ENCODE peak calls at places on chromosomes 7 and 10, in nine cellular contexts. T is skeletal muscle cell, G is left ventricle myocardium inferior, O is HFF-Myc, K is astrocyte of the cerebellum, J is adipocyte, D is T follicular helper cell, I is substantia nigra, N is OCI-LY7. Y is an unnamed sample.

GRCh38 chr7:129792721-129793120 is 160.0 kb downstream of the UBE2H start:
- DNase-seq in J (no peak), D (no peak), O (no peak), I (no peak), T (no peak), K (no peak), G (no peak), N (no peak), Y (no peak)

GRCh38 chr7:156616269-156617202 is 24.0 kb upstream of the RNF32 start:
- DNase-seq in I (no peak), J (peak), D (no peak), K (no peak), O (no peak), G (no peak), T (no peak), N (no peak), Y (peak)

GRCh38 chr10:63464402-63465292 is 1.1 kb downstream of the JMJD1C start:
- DNase-seq in D (no peak), J (peak), O (no peak), I (peak), K (no peak), N (no peak), T (no peak), G (no peak), Y (no peak)

GRCh38 chr7:128830231-128831177 is at the start of gene FLNC:
- DNase-seq in I (no peak), J (peak), G (peak), D (no peak), T (no peak), K (no peak), O (no peak), N (no peak), Y (no peak)

GRCh38 chr7:100875356-100875751 is 451 bp downstream of the SRRT start:
- DNase-seq in G (peak), N (peak), J (peak), K (no peak), T (no peak), D (no peak), O (no peak), I (no peak), Y (no peak)

GRCh38 chr10:116741391-116742351 is 695 bp downstream of the HSPA12A start:
- DNase-seq in D (no peak), O (no peak), K (no peak), G (peak), J (peak), I (peak), N (no peak), T (no peak), Y (peak)

GRCh38 chr10:122302315-122302714 is 31.2 kb downstream of the BTBD16 start:
- DNase-seq in I (no peak), D (no peak), O (no peak), K (no peak), J (no peak), G (no peak), T (no peak), N (no peak), Y (no peak)

GRCh38 chr10:3435671-3436070 is 263.1 kb upstream of the PITRM1 start:
- DNase-seq in K (no peak), D (no peak), T (no peak), J (peak), O (no peak), N (no peak), I (no peak), G (no peak), Y (no peak)

GRCh38 chr7:84194484-84195260 is at the start of gene SEMA3A:
- DNase-seq in J (peak), O (peak), K (peak), I (peak), G (no peak), N (no peak), T (peak), D (no peak), Y (no peak)

GRCh38 chr10:102065561-102066420 is 642 bp downstream of the HPS6 start:
- DNase-seq in D (no peak), N (peak), K (no peak), T (no peak), I (no peak), J (peak), O (no peak), G (peak), Y (no peak)

GRCh38 chr10:91652364-91652763 is 19.5 kb upstream of the PPP1R3C start:
- DNase-seq in D (no peak), T (peak), N (no peak), I (no peak), J (peak), K (peak), G (no peak), O (peak), Y (no peak)

GRCh38 chr10:133257489-133258065 is 19.1 kb downstream of the ADAM8 start:
- DNase-seq in J (no peak), K (no peak), I (no peak), O (no peak), N (no peak), G (peak), T (no peak), D (no peak), Y (no peak)

GRCh38 chr7:1591876-1592275 is 22.0 kb upstream of the PSMG3 start:
- DNase-seq in J (no peak), K (no peak), T (no peak), O (no peak), D (no peak), G (no peak), I (no peak), N (peak), Y (no peak)

GRCh38 chr7:601573-602340 is 82.1 kb upstream of the PDGFA start:
- DNase-seq in D (peak), J (peak), O (no peak), I (no peak), N (no peak), T (no peak), K (no peak), G (peak), Y (no peak)

GRCh38 chr7:85655252-85655651 is 468.4 kb upstream of the SEMA3D start:
- DNase-seq in G (no peak), O (no peak), T (no peak), J (no peak), N (no peak), D (no peak), I (no peak), K (no peak), Y (no peak)

GRCh38 chr10:116598326-116598725 is 7.6 kb downstream of the PNLIPRP1 start:
- DNase-seq in O (no peak), G (no peak), J (no peak), N (no peak), D (no peak), T (no peak), K (no peak), I (no peak), Y (no peak)

GRCh38 chr10:34666008-34666700 is 148.9 kb downstream of the PARD3 start:
- DNase-seq in T (peak), O (peak), N (peak), K (peak), D (no peak), J (peak), G (no peak), I (peak), Y (no peak)

GRCh38 chr7:12783421-12783820 is 96.0 kb downstream of the ARL4A start:
- DNase-seq in I (no peak), D (no peak), O (no peak), G (no peak), T (no peak), K (peak), N (no peak), J (no peak), Y (no peak)

GRCh38 chr10:97081621-97082235 is 104.0 kb downstream of the SLIT1 start:
- DNase-seq in T (peak), N (peak), O (peak), D (peak), G (peak), K (peak), J (peak), I (peak), Y (no peak)

GRCh38 chr10:130618636-130619035 is 482.4 kb downstream of the GLRX3 start:
- DNase-seq in D (no peak), N (no peak), I (no peak), G (no peak), T (no peak), K (no peak), J (no peak), O (no peak), Y (no peak)

GRCh38 chr10:78948616-78949015 is 120.2 kb upstream of the ZMIZ1 start:
- DNase-seq in D (no peak), K (no peak), N (no peak), G (no peak), J (no peak), T (peak), I (no peak), O (no peak), Y (no peak)

GRCh38 chr7:105289704-105290103 is 99.0 kb downstream of the SRPK2 start:
- DNase-seq in G (no peak), N (no peak), T (no peak), I (no peak), D (no peak), O (no peak), J (no peak), K (no peak), Y (no peak)

GRCh38 chr10:75261813-75262725 is 26.3 kb upstream of the COMTD1 start:
- DNase-seq in K (no peak), J (no peak), O (peak), I (no peak), D (no peak), T (no peak), N (no peak), G (no peak), Y (no peak)

GRCh38 chr7:11573128-11573527 is 258.9 kb downstream of the THSD7A start:
- DNase-seq in N (no peak), T (no peak), G (no peak), I (no peak), D (no peak), J (no peak), K (no peak), O (no peak), Y (no peak)

GRCh38 chr10:92290076-92290836 is 622 bp downstream of the CPEB3 start:
- DNase-seq in T (no peak), J (peak), K (peak), D (peak), N (peak), I (peak), O (no peak), G (peak), Y (peak)

GRCh38 chr7:1225462-1226154 is 7.1 kb upstream of the UNCX start:
- DNase-seq in K (no peak), D (peak), T (no peak), G (no peak), O (no peak), N (no peak), J (peak), I (no peak), Y (peak)

GRCh38 chr10:43816351-43817321 is 168.0 kb upstream of the ZNF32 start:
- DNase-seq in D (peak), O (peak), I (no peak), T (peak), K (no peak), G (no peak), N (peak), J (peak), Y (no peak)

GRCh38 chr10:11793762-11794479 is 29.2 kb upstream of the PROSER2 start:
- DNase-seq in T (no peak), G (no peak), J (peak), D (no peak), K (no peak), I (no peak), N (no peak), O (no peak), Y (no peak)

GRCh38 chr10:131391991-131392390 is 80.5 kb upstream of the TCERG1L start:
- DNase-seq in O (no peak), J (no peak), K (no peak), T (no peak), N (no peak), D (no peak), I (no peak), G (no peak), Y (no peak)

GRCh38 chr7:155901176-155901575 is 88.9 kb upstream of the SHH start:
- DNase-seq in G (no peak), J (no peak), K (no peak), T (no peak), D (no peak), I (no peak), N (no peak), O (no peak), Y (no peak)

GRCh38 chr10:67075381-67076001 is 149.7 kb downstream of the LRRTM3 start:
- DNase-seq in O (no peak), N (no peak), D (no peak), J (no peak), G (no peak), K (no peak), T (no peak), I (no peak), Y (no peak)

GRCh38 chr7:92259610-92260247 is 14.0 kb downstream of the ANKIB1 start:
- DNase-seq in T (no peak), D (no peak), J (no peak), O (no peak), N (peak), K (no peak), I (no peak), G (no peak), Y (no peak)

GRCh38 chr10:14945097-14945496 is 8.8 kb downstream of the DCLRE1C start:
- DNase-seq in G (no peak), N (no peak), T (no peak), D (no peak), O (no peak), K (no peak), J (no peak), I (no peak), Y (no peak)

GRCh38 chr7:80428161-80429054 is 83.5 kb downstream of the GNAT3 start:
- DNase-seq in J (peak), T (no peak), D (no peak), O (no peak), I (no peak), K (peak), N (no peak), G (no peak), Y (peak)

GRCh38 chr7:1136841-1137516 is 23.0 kb downstream of the ZFAND2A start:
- DNase-seq in O (no peak), I (no peak), N (peak), T (no peak), G (no peak), J (no peak), D (no peak), K (no peak), Y (no peak)

GRCh38 chr7:158272091-158272490 is 315.5 kb downstream of the PTPRN2 start:
- DNase-seq in J (no peak), D (no peak), T (no peak), G (no peak), I (no peak), N (no peak), O (no peak), K (no peak), Y (no peak)

GRCh38 chr7:152911904-152912303 is 152.4 kb downstream of the ACTR3B start:
- DNase-seq in K (no peak), I (no peak), O (no peak), N (no peak), D (no peak), J (no peak), T (no peak), G (no peak), Y (no peak)

GRCh38 chr10:11140963-11141362 is 123.3 kb downstream of the CELF2 start:
- DNase-seq in O (no peak), D (no peak), G (no peak), I (no peak), K (no peak), J (no peak), T (no peak), N (no peak), Y (no peak)

GRCh38 chr10:29908977-29909376 is 150.4 kb downstream of the JCAD start:
- DNase-seq in O (no peak), G (no peak), N (no peak), K (no peak), D (no peak), J (no peak), T (no peak), I (no peak), Y (no peak)

Y was measured in hippocampal formation.